ENCODE peak calls at places on chromosomes 1 and 21, in four cellular contexts. C, X, L and D are unnamed samples.

GRCh38 chr1:167514278-167514677 is 4.1 kb downstream of the CD247 start:
- DNase-seq in C (no peak), X (no peak), L (no peak), D (no peak)

GRCh38 chr1:183473286-183473536 is 912 bp downstream of the SMG7 start:
- DNase-seq in C (no peak), X (no peak), L (no peak), D (no peak)

GRCh38 chr1:99647460-99647859 is 1.5 kb downstream of the PALMD start:
- DNase-seq in C (no peak), X (no peak), L (no peak), D (no peak)

GRCh38 chr1:206809504-206810084 is 37.3 kb upstream of the IL10 start:
- DNase-seq in C (no peak), X (peak), L (peak), D (no peak)

GRCh38 chr1:59057211-59057694 is 239.6 kb upstream of the FGGY start:
- DNase-seq in C (no peak), X (peak), L (peak), D (no peak)

GRCh38 chr1:237525102-237525501 is 365.6 kb downstream of the ZP4 start:
- DNase-seq in C (no peak), X (no peak), L (no peak), D (no peak)

GRCh38 chr1:197469620-197470210 is 201.7 kb downstream of the CRB1 start:
- DNase-seq in C (no peak), X (no peak), L (peak), D (no peak)

GRCh38 chr21:33308586-33309490 is 15.9 kb upstream of the IFNAR1 start:
- DNase-seq in C (no peak), X (no peak), L (peak), D (no peak)

GRCh38 chr1:21508580-21509350 is 458 bp upstream of the ALPL start:
- DNase-seq in C (peak), X (peak), L (peak), D (peak)

GRCh38 chr1:208785629-208786028 is 541.4 kb upstream of the PLXNA2 start:
- DNase-seq in C (no peak), X (no peak), L (no peak), D (no peak)

GRCh38 chr1:116806245-116806644 is 52.0 kb downstream of the CD2 start:
- DNase-seq in C (no peak), X (no peak), L (no peak), D (no peak)

GRCh38 chr21:40053007-40053406 is 185.8 kb downstream of the PCP4 start:
- DNase-seq in C (no peak), X (no peak), L (no peak), D (peak)

GRCh38 chr1:232046531-232047283 is 420.1 kb downstream of the DISC1 start:
- DNase-seq in C (no peak), X (no peak), L (no peak), D (no peak)